ENCODE peak calls at places on chromosome 12, in nine cellular contexts. H is cardiac muscle cell, Y is mesenchymal stem cell, I is fibroblast of mammary gland, A is endodermal cell, V is SK-N-SH, P is transverse colon, B is HAP-1, W is uterus. E is an unnamed sample.

GRCh38 chr12:132078190-132078589 is 65.9 kb downstream of the DDX51 start:
- DNase-seq in H (no peak), Y (no peak), I (peak; percentile 92), A (no peak), V (no peak), P (no peak), B (no peak), W (peak; percentile 48), E (peak; percentile 50)

GRCh38 chr12:2960432-2960956 is 1.3 kb downstream of the TEAD4 start:
- DNase-seq in H (no peak), Y (peak; percentile 72), I (peak; percentile 21), A (peak; percentile 78), V (no peak), P (no peak), B (peak; percentile 18), W (no peak), E (peak; percentile 19)

GRCh38 chr12:82461851-82462250 is 103.5 kb downstream of the METTL25 start:
- DNase-seq in H (no peak), Y (no peak), I (no peak), A (no peak), V (no peak), P (no peak), B (no peak), W (no peak), E (no peak)

GRCh38 chr12:2586159-2587035 is 208.4 kb upstream of the FKBP4 start:
- DNase-seq in H (no peak), Y (peak; percentile 7), I (no peak), A (peak; percentile 83), V (peak; percentile 66), P (no peak), B (no peak), W (no peak), E (no peak)

GRCh38 chr12:107736914-107737313 is 24.0 kb downstream of the PRDM4 start:
- DNase-seq in H (no peak), Y (no peak), I (no peak), A (no peak), V (no peak), P (peak; percentile 15), B (no peak), W (no peak), E (no peak)

GRCh38 chr12:11658796-11659195 is 9.3 kb downstream of the ETV6 start:
- DNase-seq in H (no peak), Y (peak; percentile 83), I (peak; percentile 68), A (peak; percentile 24), V (no peak), P (no peak), B (peak; percentile 41), W (no peak), E (peak; percentile 69)

GRCh38 chr12:123990512-123990911 is 17.5 kb downstream of the ZNF664 start:
- DNase-seq in H (no peak), Y (peak; percentile 77), I (peak; percentile 78), A (no peak), V (no peak), P (no peak), B (no peak), W (peak; percentile 45), E (peak; percentile 72)

GRCh38 chr12:124334976-124335375 is 40.1 kb downstream of the RFLNA start:
- DNase-seq in H (no peak), Y (no peak), I (no peak), A (no peak), V (no peak), P (no peak), B (no peak), W (no peak), E (no peak)

GRCh38 chr12:68565391-68565903 is 45.3 kb upstream of the RAP1B start:
- DNase-seq in H (no peak), Y (peak; percentile 76), I (peak; percentile 90), A (no peak), V (no peak), P (no peak), B (no peak), W (peak; percentile 35), E (peak; percentile 97)

GRCh38 chr12:18966927-18967326 is 162.6 kb upstream of the PLEKHA5 start:
- DNase-seq in H (no peak), Y (no peak), I (no peak), A (no peak), V (no peak), P (no peak), B (no peak), W (no peak), E (no peak)

GRCh38 chr12:47507221-47507620 is 198.6 kb downstream of the RPAP3 start:
- DNase-seq in H (no peak), Y (no peak), I (no peak), A (no peak), V (no peak), P (no peak), B (no peak), W (no peak), E (no peak)

GRCh38 chr12:107917912-107918800 is 143.7 kb downstream of the ASCL4 start:
- DNase-seq in H (peak; percentile 48), Y (peak; percentile 3), I (peak; percentile 24), A (peak; percentile 87), V (peak; percentile 69), P (no peak), B (no peak), W (no peak), E (peak; percentile 12)

GRCh38 chr12:89821901-89822300 is 113.3 kb upstream of the ATP2B1 start:
- DNase-seq in H (no peak), Y (no peak), I (no peak), A (no peak), V (no peak), P (no peak), B (peak; percentile 78), W (no peak), E (no peak)

GRCh38 chr12:108112815-108113556 is 16.1 kb upstream of the WSCD2 start:
- DNase-seq in H (peak; percentile 82), Y (no peak), I (no peak), A (peak; percentile 92), V (peak; percentile 22), P (no peak), B (no peak), W (no peak), E (no peak)

GRCh38 chr12:51865470-51865745 is 16.9 kb upstream of the FIGNL2 start:
- DNase-seq in H (no peak), Y (no peak), I (no peak), A (peak; percentile 54), V (no peak), P (no peak), B (no peak), W (no peak), E (no peak)

DNA sequence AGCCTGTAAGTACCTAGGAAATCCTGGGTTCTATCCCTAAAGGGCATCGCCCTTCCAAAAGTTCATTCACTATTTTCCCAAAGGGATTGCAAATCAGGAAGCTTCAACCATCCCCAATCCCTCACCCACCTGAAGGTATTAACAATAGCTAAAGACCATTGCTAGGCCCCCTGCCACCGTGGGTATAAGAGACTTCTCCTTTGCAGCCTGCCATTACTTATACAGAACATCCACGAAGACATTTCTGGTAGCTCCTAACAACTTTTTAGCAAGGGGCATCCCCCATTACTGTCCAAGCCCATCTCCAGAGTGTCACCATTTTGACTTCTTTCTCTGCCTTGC is 384 bp upstream of the SMUG1 start:
- DNase-seq in H (no peak), Y (no peak), I (no peak), A (no peak), V (no peak), P (no peak), B (no peak), W (no peak), E (no peak)
- H3K4me3 ChIP-seq in H (peak overlapping the region; percentile 74), Y (no peak overlapping the region), I (peak overlapping the region; percentile 89), A (peak overlapping the region; percentile 87), V (peak overlapping the region; percentile 40), P (peak overlapping the region; percentile 83), B (peak overlapping the region; percentile 75), W (peak overlapping the region; percentile 56), E (peak overlapping the region; percentile 90)

GRCh38 chr12:120093592-120094355 is 22.8 kb downstream of the RAB35 start:
- DNase-seq in H (peak; percentile 79), Y (peak; percentile 31), I (no peak), A (peak; percentile 93), V (peak; percentile 97), P (no peak), B (no peak), W (no peak), E (peak; percentile 11)
- H3K4me3 ChIP-seq in H (no peak overlapping the region), Y (no peak overlapping the region), I (no peak overlapping the region), A (no peak overlapping the region), V (no peak overlapping the region), P (no peak overlapping the region), B (no peak overlapping the region), W (no peak overlapping the region), E (no peak overlapping the region)

GRCh38 chr12:62787606-62788005 is 147.3 kb downstream of the PPM1H start:
- DNase-seq in H (no peak), Y (no peak), I (no peak), A (no peak), V (no peak), P (no peak), B (no peak), W (no peak), E (no peak)

GRCh38 chr12:62783881-62784280 is 151.1 kb downstream of the PPM1H start:
- DNase-seq in H (no peak), Y (no peak), I (no peak), A (peak; percentile 55), V (no peak), P (no peak), B (no peak), W (no peak), E (no peak)

GRCh38 chr12:62784576-62784975 is 150.4 kb downstream of the PPM1H start:
- DNase-seq in H (no peak), Y (no peak), I (no peak), A (no peak), V (no peak), P (no peak), B (no peak), W (no peak), E (no peak)

GRCh38 chr12:62787023-62787422 is 147.9 kb downstream of the PPM1H start:
- DNase-seq in H (no peak), Y (no peak), I (no peak), A (peak; percentile 61), V (no peak), P (no peak), B (no peak), W (no peak), E (no peak)

DNA sequence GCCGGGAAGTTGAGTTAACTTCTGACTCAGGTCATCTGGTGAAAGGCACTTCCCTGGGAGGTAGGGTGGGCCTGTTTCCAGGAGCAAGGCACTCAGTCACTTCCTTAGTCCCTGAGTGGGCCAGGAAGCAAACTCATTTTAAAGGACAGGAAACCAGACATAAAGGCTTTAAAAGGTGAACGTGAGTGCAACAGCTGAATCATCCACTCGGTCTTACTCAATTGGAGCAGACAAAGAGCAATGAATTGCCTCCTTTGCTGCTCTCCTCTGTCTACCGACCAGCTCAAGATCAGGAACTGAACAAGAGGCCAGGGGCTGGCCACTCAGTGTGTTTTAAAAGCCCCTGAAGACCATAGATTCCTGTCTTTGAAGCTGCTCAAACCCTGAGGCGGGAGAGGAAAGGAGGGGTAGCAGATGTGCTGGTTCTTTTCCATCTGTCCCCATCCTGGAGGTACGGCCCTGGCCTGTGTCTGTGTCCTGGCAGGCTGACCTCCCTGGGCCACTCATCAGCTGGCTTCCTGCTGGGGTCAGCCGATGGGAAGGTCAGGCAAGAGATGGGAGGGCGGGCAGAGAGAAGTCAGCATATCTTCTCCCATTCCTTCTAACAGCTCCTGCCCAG is 148.9 kb downstream of the PPM1H start:
- DNase-seq in H (no peak), Y (peak; percentile 85), I (peak; percentile 96), A (peak; percentile 55), V (no peak), P (no peak), B (no peak), W (peak; percentile 72), E (peak; percentile 82)
- H3K4me3 ChIP-seq in H (no peak overlapping the region), Y (no peak overlapping the region), I (no peak overlapping the region), A (no peak overlapping the region), V (no peak overlapping the region), P (no peak overlapping the region), B (no peak overlapping the region), W (no peak overlapping the region), E (no peak overlapping the region)

GRCh38 chr12:113056631-113057488 is at the start of gene DTX1:
- DNase-seq in H (peak; percentile 12), Y (no peak), I (no peak), A (no peak), V (peak; percentile 88), P (no peak), B (no peak), W (no peak), E (no peak)
- H3K4me3 ChIP-seq in H (peak within 1 kb of the TSS; percentile 39), Y (peak within 1 kb of the TSS; percentile 31), I (no peak within 1 kb of the TSS), A (peak within 1 kb of the TSS; percentile 65), V (peak within 1 kb of the TSS; percentile 59), P (peak within 1 kb of the TSS; percentile 56), B (peak within 1 kb of the TSS; percentile 32), W (peak within 1 kb of the TSS; percentile 14), E (no peak within 1 kb of the TSS)